ENCODE peak calls at places on chromosomes 16 and 17, in six cellular contexts. D, W, M, R, Q and J are unnamed samples.
A peak's percentile ranks its signal among the peaks of the same experiment; 100 is the strongest.

GRCh38 chr16:24775455-24775854 is 46.0 kb downstream of the TNRC6A start:
- DNase-seq in R (no peak), W (no peak), M (peak; percentile 68), Q (no peak), D (peak; percentile 64), J (no peak)

GRCh38 chr16:74601131-74601871 is 5.6 kb downstream of the GLG1 start:
- DNase-seq in Q (no peak), M (no peak), W (no peak), D (no peak), R (no peak), J (no peak)

GRCh38 chr17:18905226-18905625 is 46.7 kb upstream of the SLC5A10 start:
- DNase-seq in Q (no peak), M (no peak), D (no peak), R (no peak), W (no peak), J (no peak)

GRCh38 chr16:49858200-49859129 is 2.6 kb upstream of the ZNF423 start:
- DNase-seq in D (peak; percentile 51), W (no peak), M (peak; percentile 47), R (peak; percentile 65), Q (peak; percentile 21), J (no peak)

GRCh38 chr16:46713634-46714033 is 24.2 kb downstream of the ORC6 start:
- DNase-seq in R (no peak), D (no peak), W (no peak), Q (no peak), M (no peak), J (no peak)

GRCh38 chr16:75087040-75087979 is 29.3 kb downstream of the LDHD start:
- DNase-seq in Q (no peak), D (peak; percentile 67), M (peak; percentile 89), W (no peak), R (peak; percentile 47), J (no peak)

GRCh38 chr16:16143038-16143763 is 80.1 kb downstream of the ABCC6 start:
- DNase-seq in M (no peak), W (no peak), D (no peak), R (no peak), Q (peak; percentile 50), J (no peak)

GRCh38 chr16:78641463-78641862 is 542.0 kb downstream of the WWOX start:
- DNase-seq in Q (no peak), W (no peak), D (no peak), M (no peak), R (no peak), J (no peak)

GRCh38 chr17:67993153-67993997 is 2.9 kb downstream of the C17orf58 start:
- DNase-seq in W (peak; percentile 91), D (peak; percentile 77), M (peak; percentile 85), R (peak; percentile 89), Q (peak; percentile 90), J (no peak)

GRCh38 chr16:31880322-31880979 is 6.8 kb downstream of the ZNF267 start:
- DNase-seq in D (peak; percentile 80), M (peak; percentile 87), W (no peak), Q (no peak), R (no peak), J (no peak)

GRCh38 chr16:48350716-48351115 is 34.5 kb downstream of the SIAH1 start:
- DNase-seq in M (no peak), W (no peak), R (no peak), Q (no peak), D (no peak), J (no peak)

GRCh38 chr16:75202069-75202590 is 4.8 kb downstream of the CTRB2 start:
- DNase-seq in M (no peak), W (peak; percentile 35), R (no peak), Q (no peak), D (no peak), J (no peak)

GRCh38 chr17:55381017-55381770 is 40.4 kb downstream of the MMD start:
- DNase-seq in M (no peak), Q (no peak), D (no peak), R (no peak), W (no peak), J (no peak)

GRCh38 chr17:69012895-69013805 is 47.6 kb downstream of the ABCA9 start:
- DNase-seq in D (peak; percentile 80), R (no peak), W (no peak), Q (peak; percentile 29), M (peak; percentile 63), J (no peak)

GRCh38 chr17:27960183-27960589 is 67.0 kb upstream of the LYRM9 start:
- DNase-seq in W (no peak), R (no peak), Q (no peak), D (no peak), M (no peak), J (no peak)

GRCh38 chr17:6394055-6394454 is 40.9 kb downstream of the AIPL1 start:
- DNase-seq in R (no peak), D (no peak), W (no peak), Q (no peak), M (no peak), J (no peak)

GRCh38 chr17:14301761-14302401 is 1.0 kb downstream of the HS3ST3B1 start:
- DNase-seq in M (peak; percentile 61), R (peak; percentile 47), D (peak; percentile 47), Q (peak; percentile 29), W (peak; percentile 65), J (no peak)

GRCh38 chr17:27800522-27800921 is at the start of gene NOS2:
- DNase-seq in W (no peak), R (no peak), D (no peak), Q (no peak), M (no peak), J (no peak)

GRCh38 chr17:73613947-73614655 is 30.1 kb downstream of the SDK2 start:
- DNase-seq in D (no peak), Q (no peak), M (no peak), R (no peak), W (no peak), J (no peak)

GRCh38 chr16:72942021-72942420 is 105.9 kb downstream of the ZFHX3 start:
- DNase-seq in Q (no peak), W (no peak), M (no peak), D (no peak), R (no peak), J (no peak)

GRCh38 chr17:82710499-82711232 is 5.8 kb upstream of the FN3KRP start:
- DNase-seq in Q (no peak), M (no peak), D (no peak), W (no peak), R (no peak), J (no peak)

GRCh38 chr17:17416007-17416399 is 60.8 kb upstream of the MED9 start:
- DNase-seq in Q (peak; percentile 91), R (no peak), D (peak; percentile 88), M (peak; percentile 91), W (no peak), J (no peak)

GRCh38 chr17:45410144-45411091 is 22.3 kb downstream of the ARHGAP27 start:
- DNase-seq in R (no peak), W (peak; percentile 73), M (no peak), Q (no peak), D (no peak), J (no peak)

GRCh38 chr17:65231662-65232335 is 94.6 kb downstream of the RGS9 start:
- DNase-seq in W (no peak), R (no peak), D (peak; percentile 83), Q (peak; percentile 76), M (peak; percentile 82), J (peak; percentile 70)

GRCh38 chr17:2926019-2926650 is 129.9 kb downstream of the RAP1GAP2 start:
- DNase-seq in W (no peak), Q (peak; percentile 53), R (no peak), D (peak; percentile 64), M (peak; percentile 23), J (no peak)

GRCh38 chr17:78787444-78787843 is 5.4 kb upstream of the CYTH1 start:
- DNase-seq in W (no peak), R (no peak), M (no peak), D (no peak), Q (peak; percentile 78), J (no peak)
- TF ChIP-seq CTCF in W (no peak), R (no peak), M (no peak), D (no peak), Q (peak; percentile 72), J (no peak)

DNA sequence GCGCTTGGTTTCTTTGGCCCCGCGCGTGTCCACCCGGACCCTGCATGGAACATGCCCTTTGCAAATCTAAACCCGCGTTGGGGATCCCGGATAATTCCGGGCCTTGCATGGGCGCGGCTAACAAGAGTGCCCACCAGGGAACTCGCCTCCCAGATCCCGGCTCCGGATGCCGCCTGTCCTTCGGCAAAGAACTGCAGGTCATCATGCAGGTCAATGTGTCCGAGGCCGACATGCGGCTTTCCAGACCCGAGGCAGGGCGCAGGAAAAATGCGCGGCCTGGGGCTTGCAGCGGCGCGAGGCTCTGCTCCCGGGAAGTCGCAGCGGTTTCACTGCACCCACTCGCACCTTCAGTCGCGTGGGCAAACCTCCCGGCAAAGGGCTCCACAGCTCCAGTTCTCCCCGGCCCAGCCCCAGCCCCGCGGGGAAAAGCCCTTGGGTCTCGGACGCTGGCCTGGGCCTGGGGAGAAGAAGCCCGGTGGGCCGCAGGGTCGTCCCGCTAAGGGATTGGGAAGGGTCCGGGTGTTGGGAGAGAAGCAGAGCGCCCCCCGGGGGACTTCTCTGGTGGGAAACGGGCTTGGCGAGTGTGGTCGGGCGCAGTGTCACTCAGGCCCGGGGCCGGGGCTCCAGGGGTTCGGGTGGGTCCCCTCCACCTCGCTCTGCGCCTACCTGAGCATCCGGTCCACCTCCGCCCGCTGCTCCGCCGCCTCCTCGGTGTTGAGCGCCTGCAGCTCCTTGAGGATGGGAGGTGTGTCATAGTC is 805 bp downstream of the HNF1B start:
- DNase-seq in M (no peak), Q (peak; percentile 82), R (no peak), D (no peak), W (peak; percentile 72), J (no peak)
- TF ChIP-seq CTCF in M (no peak), Q (peak; percentile 50), R (no peak), D (no peak), W (no peak), J (no peak)

GRCh38 chr16:88473666-88474534 is 20.8 kb downstream of the ZFPM1 start:
- DNase-seq in R (peak; percentile 78), Q (no peak), M (peak; percentile 85), W (no peak), D (peak; percentile 77), J (no peak)

GRCh38 chr16:88471115-88471514 is 18.0 kb downstream of the ZFPM1 start:
- DNase-seq in M (no peak), D (no peak), R (no peak), Q (no peak), W (no peak), J (no peak)

GRCh38 chr16:88471575-88471974 is 18.5 kb downstream of the ZFPM1 start:
- DNase-seq in D (peak; percentile 6), R (no peak), W (no peak), Q (no peak), M (no peak), J (no peak)

GRCh38 chr16:88472637-88473205 is 19.6 kb downstream of the ZFPM1 start:
- DNase-seq in R (peak; percentile 46), D (peak; percentile 42), Q (no peak), M (no peak), W (no peak), J (no peak)

DNA sequence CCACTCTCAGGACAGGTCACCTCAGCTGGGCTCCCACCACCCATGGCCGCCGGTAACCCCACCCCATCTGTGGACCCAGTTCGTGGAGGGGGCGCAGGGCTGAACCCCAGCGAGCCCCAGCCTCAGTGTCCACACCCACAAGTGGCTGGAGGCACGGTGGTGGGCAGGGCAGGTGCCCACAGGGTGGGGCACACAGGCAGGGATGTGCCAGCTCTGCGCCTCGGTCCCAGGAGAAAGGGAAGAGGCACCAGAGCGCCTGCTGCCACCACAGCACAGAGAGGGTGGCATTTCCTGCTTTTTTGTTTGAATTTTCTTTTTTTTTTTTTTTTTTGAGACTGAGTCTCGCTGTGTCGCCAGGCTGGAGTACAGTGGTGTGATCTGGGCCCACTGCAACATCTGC is 19.0 kb downstream of the ZFPM1 start:
- DNase-seq in M (no peak), Q (no peak), D (no peak), W (no peak), R (no peak), J (no peak)
- TF ChIP-seq CTCF in M (no peak), Q (no peak), D (no peak), W (no peak), R (no peak), J (no peak)

GRCh38 chr16:30187556-30187865 is 4.1 kb downstream of the CORO1A start:
- DNase-seq in D (no peak), M (no peak), Q (no peak), W (no peak), R (no peak), J (no peak)
- TF ChIP-seq CTCF in D (no peak), M (no peak), Q (no peak), W (no peak), R (no peak), J (no peak)